ENCODE peak calls at places on chromosomes 3 and 15, in five cellular contexts. H, R, T, B and A are unnamed samples.

GRCh38 chr15:78276032-78276943 is 11.9 kb downstream of the DNAJA4 start:
- DNase-seq in B (no peak), R (no peak), T (no peak), H (no peak), A (no peak)

GRCh38 chr3:53254810-53255359 is 937 bp downstream of the TKT start:
- DNase-seq in T (peak; percentile 69), R (no peak), H (peak; percentile 85), B (no peak), A (no peak)

GRCh38 chr3:105647047-105647446 is 221.8 kb downstream of the CBLB start:
- DNase-seq in B (peak; percentile 70), T (peak; percentile 24), H (peak; percentile 55), R (peak; percentile 67), A (peak; percentile 64)

GRCh38 chr3:197499427-197499826 is 56.3 kb downstream of the BDH1 start:
- DNase-seq in H (no peak), R (no peak), T (peak; percentile 71), B (no peak), A (no peak)

GRCh38 chr3:45942051-45942825 is 1.0 kb upstream of the CXCR6 start:
- DNase-seq in T (no peak), B (no peak), H (no peak), R (no peak), A (no peak)

GRCh38 chr3:104556372-104557078 is 810.2 kb upstream of the ALCAM start:
- DNase-seq in T (no peak), R (no peak), H (no peak), B (no peak), A (no peak)

GRCh38 chr15:45637552-45638033 is 2.8 kb downstream of the SQOR start:
- DNase-seq in H (peak; percentile 71), B (peak; percentile 93), R (peak; percentile 60), T (peak; percentile 66), A (peak; percentile 81)

GRCh38 chr3:72572489-72573007 is 275.7 kb downstream of the SHQ1 start:
- DNase-seq in H (no peak), R (no peak), B (no peak), T (no peak), A (no peak)

GRCh38 chr3:59308684-59309083 is 258.9 kb upstream of the CFAP20DC start:
- DNase-seq in B (no peak), H (no peak), R (no peak), T (no peak), A (no peak)

GRCh38 chr3:194148383-194148782 is 12.4 kb downstream of the HES1 start:
- DNase-seq in H (no peak), B (no peak), T (no peak), R (peak; percentile 32), A (no peak)

GRCh38 chr3:16146015-16146730 is 28.3 kb upstream of the GALNT15 start:
- DNase-seq in T (no peak), B (no peak), H (no peak), R (no peak), A (no peak)

GRCh38 chr15:45773149-45773548 is 138.3 kb downstream of the SQOR start:
- DNase-seq in B (no peak), H (no peak), R (no peak), T (no peak), A (no peak)

GRCh38 chr3:125110016-125110875 is 54.4 kb upstream of the HEG1 start:
- DNase-seq in H (peak; percentile 19), B (peak; percentile 92), R (peak; percentile 94), T (peak; percentile 76), A (peak; percentile 88)

GRCh38 chr15:99603828-99604227 is 38.0 kb downstream of the MEF2A start:
- DNase-seq in H (no peak), R (peak; percentile 20), T (no peak), B (no peak), A (no peak)

GRCh38 chr3:129827765-129828164 is 65.7 kb downstream of the TMCC1 start:
- DNase-seq in T (no peak), H (no peak), B (no peak), R (no peak), A (no peak)

GRCh38 chr3:12553921-12554391 is 2.9 kb upstream of the MKRN2 start:
- DNase-seq in H (no peak), R (no peak), B (no peak), T (no peak), A (no peak)

GRCh38 chr3:29853841-29854397 is 573.0 kb downstream of the RBMS3 start:
- DNase-seq in T (no peak), R (no peak), H (no peak), B (no peak), A (no peak)

GRCh38 chr3:135097276-135097946 is 302.4 kb downstream of the EPHB1 start:
- DNase-seq in T (no peak), R (no peak), H (no peak), B (no peak), A (no peak)

GRCh38 chr3:86938706-86939105 is 52.2 kb downstream of the VGLL3 start:
- DNase-seq in B (peak; percentile 55), T (no peak), H (no peak), R (no peak), A (peak; percentile 80)

GRCh38 chr3:33439421-33440327 is 531 bp downstream of the UBP1 start:
- DNase-seq in R (no peak), B (no peak), H (peak; percentile 90), T (peak; percentile 26), A (no peak)

GRCh38 chr3:197088370-197088769 is 58.8 kb upstream of the MELTF start:
- DNase-seq in R (no peak), H (no peak), T (no peak), B (no peak), A (no peak)

GRCh38 chr3:16849795-16850194 is 35.0 kb upstream of the PLCL2 start:
- DNase-seq in R (peak; percentile 18), T (no peak), B (peak; percentile 8), H (no peak), A (peak; percentile 19)

GRCh38 chr3:14418670-14419250 is 16.4 kb downstream of the SLC6A6 start:
- DNase-seq in B (no peak), T (no peak), H (peak; percentile 77), R (no peak), A (no peak)

GRCh38 chr15:75903331-75904240 is at the start of gene FBXO22:
- DNase-seq in H (peak; percentile 97), R (peak; percentile 71), B (peak; percentile 65), T (peak; percentile 88), A (peak; percentile 30)
- TF ChIP-seq CTCF in H (no peak), R (no peak), B (no peak), T (no peak), A (no peak)

GRCh38 chr3:23183731-23184130 is 19.4 kb upstream of the UBE2E2 start:
- DNase-seq in B (no peak), H (peak; percentile 68), T (peak; percentile 47), R (peak; percentile 28), A (no peak)
- TF ChIP-seq CTCF in B (peak; percentile 69), H (peak; percentile 58), T (peak; percentile 44), R (peak; percentile 65), A (peak; percentile 64)

GRCh38 chr15:29103825-29104565 is 165.6 kb downstream of the NSMCE3 start:
- DNase-seq in T (peak; percentile 63), H (peak; percentile 91), B (peak; percentile 49), R (peak; percentile 49), A (peak; percentile 13)
- TF ChIP-seq CTCF in T (peak; percentile 93), H (peak; percentile 92), B (peak; percentile 86), R (peak; percentile 94), A (peak; percentile 78)

DNA sequence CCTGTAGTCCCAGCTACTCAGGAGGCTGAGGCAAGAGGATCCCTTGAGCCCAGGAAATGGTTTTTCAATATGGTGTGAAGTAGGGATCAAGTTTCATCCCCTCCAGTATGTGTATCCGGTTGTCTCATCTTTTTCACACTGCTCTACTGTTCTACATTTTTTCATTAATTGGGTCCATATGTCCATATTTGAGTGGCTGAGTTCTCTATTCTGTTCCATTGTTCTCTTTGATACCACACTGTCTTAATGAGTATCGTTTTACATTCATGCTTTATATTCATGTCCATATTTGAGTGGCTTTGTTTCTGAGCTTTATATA is 81.6 kb upstream of the LRRFIP2 start:
- DNase-seq in R (no peak), B (no peak), T (no peak), H (no peak), A (no peak)
- TF ChIP-seq CTCF in R (no peak), B (no peak), T (no peak), H (no peak), A (no peak)

GRCh38 chr3:155178810-155179424 is 98.8 kb downstream of the MME start:
- DNase-seq in T (no peak), B (no peak), H (no peak), R (no peak), A (no peak)
- TF ChIP-seq CTCF in T (no peak), B (no peak), H (no peak), R (no peak), A (no peak)